ENCODE peak calls at places on chromosomes 2 and 18, in five cellular contexts. G is IMR-90, W is H9, D is mesendoderm, B is H1. R is an unnamed sample.

GRCh38 chr2:127535422-127535901 is at the start of gene MYO7B:
- DNase-seq in B (no peak), D (no peak), G (no peak), W (no peak), R (no peak)

GRCh38 chr2:149849133-149849532 is 261.6 kb upstream of the MMADHC start:
- DNase-seq in G (no peak), W (no peak), D (no peak), B (no peak), R (no peak)

GRCh38 chr2:27988718-27989117 is 98.2 kb downstream of the BABAM2 start:
- DNase-seq in W (no peak), G (no peak), B (no peak), D (no peak), R (no peak)

GRCh38 chr18:44679912-44680270 is 797 bp upstream of the SETBP1 start:
- DNase-seq in G (peak; percentile 31), D (peak; percentile 62), B (peak; percentile 57), W (peak; percentile 42), R (no peak)

GRCh38 chr2:24820175-24820513 is 26.9 kb downstream of the CENPO start:
- DNase-seq in W (no peak), G (no peak), B (peak; percentile 41), D (no peak), R (no peak)

GRCh38 chr18:23484783-23485182 is 18.5 kb upstream of the RMC1 start:
- DNase-seq in D (no peak), W (no peak), G (no peak), B (no peak), R (no peak)

GRCh38 chr18:51890762-51891161 is 449.2 kb upstream of the DCC start:
- DNase-seq in D (no peak), G (peak; percentile 0), W (no peak), B (no peak), R (no peak)

GRCh38 chr2:3827673-3828575 is 124.5 kb downstream of the DCDC2C start:
- DNase-seq in W (no peak), G (peak; percentile 36), D (peak; percentile 42), B (no peak), R (no peak)

GRCh38 chr18:32469190-32469611 is 1.5 kb downstream of the GAREM1 start:
- DNase-seq in W (no peak), G (peak; percentile 36), B (no peak), D (peak; percentile 52), R (peak; percentile 15)

GRCh38 chr2:96913398-96914202 is 43.7 kb upstream of the SEMA4C start:
- DNase-seq in G (no peak), W (no peak), D (no peak), B (no peak), R (no peak)

GRCh38 chr2:84971799-84972790 is 1.1 kb downstream of the KCMF1 start:
- DNase-seq in D (peak; percentile 59), W (no peak), B (peak; percentile 69), G (peak; percentile 42), R (no peak)

GRCh38 chr2:180983468-180984388 is 3.3 kb downstream of the UBE2E3 start:
- DNase-seq in G (peak; percentile 69), B (no peak), W (no peak), D (peak; percentile 83), R (peak; percentile 41)

GRCh38 chr2:180979086-180979934 is 1.1 kb upstream of the UBE2E3 start:
- DNase-seq in W (no peak), D (peak; percentile 64), G (peak; percentile 76), B (no peak), R (peak; percentile 21)

GRCh38 chr2:180980943-180981898 is 816 bp downstream of the UBE2E3 start:
- DNase-seq in B (no peak), G (peak; percentile 44), D (no peak), W (no peak), R (peak; percentile 23)

GRCh38 chr2:180980185-180980942 is at the start of gene UBE2E3:
- DNase-seq in D (peak; percentile 88), G (peak; percentile 72), B (peak; percentile 91), W (peak; percentile 82), R (peak; percentile 82)

DNA sequence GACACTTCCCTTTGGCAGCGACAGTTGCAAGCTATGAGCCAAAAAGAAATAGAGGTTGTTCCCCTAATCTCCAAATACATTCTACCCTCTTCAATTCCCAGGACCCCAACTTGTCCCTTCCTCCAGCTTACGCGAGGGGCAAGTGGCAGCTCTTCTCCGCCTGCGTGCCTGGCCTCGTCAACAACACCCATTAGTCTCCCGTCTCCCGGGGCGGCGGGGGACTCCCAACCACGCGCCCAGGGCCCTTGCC is 545 bp upstream of the UBE2E3 start:
- DNase-seq in G (peak; percentile 6), B (no peak), D (no peak), W (no peak), R (no peak)
- H2BK5ac ChIP-seq in G (peak overlapping the region; percentile 79), B (no peak overlapping the region), D (no peak overlapping the region), W (no peak overlapping the region), R (peak overlapping the region; percentile 35)

DNA sequence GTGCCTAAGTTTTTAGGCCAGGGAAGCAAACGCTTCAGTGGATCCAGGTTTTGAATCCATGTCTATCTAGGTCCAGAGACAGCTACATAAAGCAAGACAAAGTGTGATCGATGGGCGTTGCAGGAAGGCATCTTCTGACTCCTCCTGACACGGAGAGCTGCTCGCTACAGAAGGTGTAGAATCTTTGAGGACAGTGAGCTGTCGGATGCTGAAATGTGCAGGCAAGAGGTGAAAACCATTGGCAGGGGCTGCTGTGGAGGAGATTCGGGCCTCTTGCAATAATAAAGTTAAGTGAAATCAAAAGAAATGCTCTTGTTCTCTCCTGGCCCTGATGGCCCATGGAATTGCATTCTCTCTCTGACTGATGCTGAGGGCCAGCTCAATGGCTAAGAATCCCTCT is 336.2 kb downstream of the CYRIA start:
- DNase-seq in D (no peak), G (no peak), W (no peak), B (no peak), R (no peak)
- H3K9ac ChIP-seq in D (no peak overlapping the region), G (no peak overlapping the region), W (no peak overlapping the region), B (no peak overlapping the region), R (no peak overlapping the region)

DNA sequence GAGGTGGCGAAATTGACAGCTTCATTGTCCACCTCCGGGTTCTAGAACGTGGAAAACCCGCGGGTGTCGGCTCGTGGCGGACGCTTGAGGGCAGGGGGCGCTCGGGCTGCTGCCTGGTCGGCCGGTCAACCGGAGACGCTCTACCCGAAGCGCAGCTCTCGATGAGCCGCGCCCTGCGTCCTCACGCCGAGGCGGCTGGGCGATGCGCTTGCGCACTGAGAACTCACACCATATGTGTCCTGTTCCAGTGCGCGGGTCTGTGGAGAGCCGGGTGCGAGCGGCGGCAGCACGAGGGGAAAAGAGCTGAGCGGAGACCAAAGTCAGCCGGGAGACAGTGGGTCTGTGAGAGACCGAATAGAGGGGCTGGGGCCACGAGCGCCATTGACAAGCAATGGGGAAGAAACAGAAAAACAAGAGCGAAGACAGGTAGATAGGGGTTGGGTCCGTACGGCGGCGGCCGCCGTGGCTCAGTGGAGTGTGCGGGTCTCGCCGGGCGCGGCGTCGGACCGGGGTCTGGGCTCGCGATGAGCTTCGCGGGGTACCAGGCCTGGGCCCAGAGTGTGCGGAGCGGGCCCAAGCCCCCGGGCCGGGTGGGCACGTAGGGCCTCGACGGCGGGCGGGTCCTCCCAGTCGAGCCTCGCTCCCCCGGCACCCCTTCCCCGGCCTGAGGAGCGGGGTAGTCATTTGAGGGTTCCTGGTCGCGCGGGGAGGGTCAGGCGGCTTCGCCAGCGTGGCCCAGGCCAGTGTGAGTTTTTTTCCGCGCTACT is at the start of gene EIF5B:
- DNase-seq in W (peak; percentile 95), D (peak; percentile 97), G (peak; percentile 95), B (peak; percentile 92), R (peak; percentile 93)
- H2BK5ac ChIP-seq in W (no peak within 1 kb of the TSS), D (no peak within 1 kb of the TSS), G (peak within 1 kb of the TSS; percentile 61), B (peak within 1 kb of the TSS; percentile 49), R (no peak within 1 kb of the TSS)

DNA sequence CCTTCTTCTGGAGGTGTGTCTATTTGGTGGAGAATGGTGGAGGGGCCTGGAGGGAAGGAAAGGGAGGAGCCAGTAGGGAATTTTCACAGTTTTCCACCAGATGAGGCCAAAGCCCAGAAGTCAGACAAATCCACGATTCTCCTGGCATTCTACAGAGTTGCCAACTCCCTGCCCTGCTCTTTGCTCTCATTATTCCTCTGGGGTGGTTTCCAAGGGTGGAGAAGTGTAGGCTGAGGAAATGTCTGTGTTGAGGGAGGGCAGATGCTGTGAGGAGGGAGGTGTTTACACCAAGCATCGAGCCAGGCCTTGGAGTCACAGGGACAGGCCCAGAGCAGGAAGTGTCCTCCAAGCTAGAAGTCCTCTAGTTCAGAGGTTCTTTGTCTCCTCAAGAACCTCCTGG is 124.1 kb upstream of the LGALSL start:
- DNase-seq in D (peak; percentile 55), B (no peak), G (peak; percentile 4), W (no peak), R (no peak)
- H3K9ac ChIP-seq in D (peak overlapping the region; percentile 14), B (no peak overlapping the region), G (no peak overlapping the region), W (no peak overlapping the region), R (no peak overlapping the region)

GRCh38 chr2:15640291-15640711 is 48.6 kb downstream of the DDX1 start:
- DNase-seq in W (no peak), D (peak; percentile 40), B (no peak), G (peak; percentile 86), R (no peak)
- H2BK5ac ChIP-seq in W (no peak overlapping the region), D (no peak overlapping the region), B (no peak overlapping the region), G (no peak overlapping the region), R (no peak overlapping the region)

GRCh38 chr2:187580462-187581124 is 26.4 kb upstream of the TFPI start:
- DNase-seq in D (peak; percentile 77), W (no peak), B (no peak), G (peak; percentile 85), R (no peak)

GRCh38 chr2:187577310-187577709 is 23.1 kb upstream of the TFPI start:
- DNase-seq in W (no peak), B (no peak), D (peak; percentile 57), G (no peak), R (no peak)

GRCh38 chr2:187576906-187577305 is 22.7 kb upstream of the TFPI start:
- DNase-seq in D (peak; percentile 85), G (peak; percentile 27), W (no peak), B (no peak), R (no peak)

GRCh38 chr2:187586091-187586632 is 31.9 kb upstream of the TFPI start:
- DNase-seq in G (peak; percentile 50), D (no peak), B (no peak), W (no peak), R (no peak)

DNA sequence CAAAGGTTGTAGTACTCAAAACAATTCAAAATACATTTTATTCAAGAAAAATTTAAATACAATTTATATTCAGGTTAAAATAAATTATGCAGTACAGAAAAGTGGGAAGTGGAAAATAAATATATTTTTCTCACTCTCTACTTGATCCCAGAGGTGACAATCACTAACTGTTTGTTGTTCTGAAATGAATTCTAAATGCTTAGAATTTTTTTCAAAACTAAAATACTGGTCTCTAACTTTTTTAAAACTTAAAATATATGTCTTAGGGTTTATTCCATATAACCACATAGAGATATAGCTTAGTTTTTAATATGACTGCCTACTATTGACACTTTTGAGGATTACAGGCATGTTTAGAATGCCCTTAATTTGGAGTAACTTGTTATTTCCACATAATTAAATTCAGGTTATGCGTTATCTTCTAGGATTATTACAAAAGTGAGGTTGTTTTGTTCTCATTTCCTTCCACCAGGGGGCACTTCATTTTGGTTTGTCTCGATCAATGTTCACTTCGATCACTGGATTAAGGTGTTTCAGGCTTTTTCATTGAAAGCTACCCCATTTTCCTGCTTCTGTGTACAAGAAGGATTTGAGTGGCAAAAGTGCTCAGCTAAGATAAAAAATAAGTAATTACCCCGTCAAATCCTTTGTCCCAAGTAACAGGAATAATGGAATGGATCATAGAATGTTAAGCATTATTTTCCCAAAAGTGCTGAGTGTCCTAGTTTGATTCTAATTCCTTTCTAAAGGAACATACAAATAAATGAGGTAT is 27.1 kb upstream of the TFPI start:
- DNase-seq in D (peak; percentile 64), B (no peak), G (peak; percentile 52), W (no peak), R (peak; percentile 57)
- H3K9ac ChIP-seq in D (no peak overlapping the region), B (no peak overlapping the region), G (peak overlapping the region; percentile 42), W (no peak overlapping the region), R (no peak overlapping the region)